ENCODE peak calls at places on chromosome 15, in ten cellular contexts. H, R, G, F, Y, D, E, B, T and C are unnamed samples.

GRCh38 chr15:68149059-68149458 is 56.1 kb downstream of the CALML4 start:
- DNase-seq in H (peak), R (no peak), G (no peak), F (no peak), Y (no peak), D (peak), E (no peak), B (no peak), T (no peak), C (no peak)

GRCh38 chr15:68644996-68645395 is 66.2 kb downstream of the CORO2B start:
- DNase-seq in H (no peak), R (no peak), G (no peak), F (no peak), Y (no peak), D (no peak), E (no peak), B (no peak), T (no peak), C (no peak)

GRCh38 chr15:40130799-40131502 is 22.3 kb upstream of the BMF start:
- DNase-seq in H (no peak), R (no peak), G (no peak), F (no peak), Y (no peak), D (no peak), E (no peak), B (no peak), T (no peak), C (peak)

GRCh38 chr15:85374831-85375230 is 5.6 kb upstream of the AKAP13 start:
- DNase-seq in H (no peak), R (no peak), G (no peak), F (no peak), Y (no peak), D (no peak), E (no peak), B (no peak), T (no peak), C (no peak)

GRCh38 chr15:36373549-36373948 is 205.9 kb upstream of the CDIN1 start:
- DNase-seq in H (peak), R (no peak), G (no peak), F (peak), Y (no peak), D (peak), E (no peak), B (no peak), T (no peak), C (no peak)

GRCh38 chr15:28998511-28998910 is 112.7 kb downstream of the APBA2 start:
- DNase-seq in H (no peak), R (no peak), G (no peak), F (peak), Y (no peak), D (no peak), E (no peak), B (no peak), T (no peak), C (no peak)

GRCh38 chr15:79418693-79419279 is 13.3 kb upstream of the MINAR1 start:
- DNase-seq in H (no peak), R (no peak), G (no peak), F (no peak), Y (no peak), D (no peak), E (no peak), B (no peak), T (no peak), C (no peak)

GRCh38 chr15:95131071-95131683 is 899.8 kb downstream of the MCTP2 start:
- DNase-seq in H (no peak), R (no peak), G (no peak), F (no peak), Y (no peak), D (no peak), E (no peak), B (no peak), T (no peak), C (peak)

GRCh38 chr15:80695099-80695910 is at the start of gene ABHD17C:
- DNase-seq in H (peak), R (peak), G (peak), F (peak), Y (peak), D (peak), E (peak), B (peak), T (peak), C (peak)

GRCh38 chr15:25829075-25829474 is 34.1 kb downstream of the ATP10A start:
- DNase-seq in H (no peak), R (no peak), G (no peak), F (no peak), Y (no peak), D (no peak), E (no peak), B (no peak), T (no peak), C (no peak)

GRCh38 chr15:68821190-68821897 is 649 bp upstream of the ANP32A start:
- DNase-seq in H (no peak), R (no peak), G (no peak), F (no peak), Y (no peak), D (no peak), E (no peak), B (peak), T (peak), C (no peak)

GRCh38 chr15:91520848-91521247 is 332.7 kb upstream of the SLCO3A1 start:
- DNase-seq in H (peak), R (no peak), G (no peak), F (no peak), Y (no peak), D (peak), E (no peak), B (no peak), T (no peak), C (no peak)